ENCODE peak calls at places on chromosomes 2 and 18, in eight cellular contexts. Y is keratinocyte, K is fibroblast of the aortic adventitia, C is heart left ventricle, R is psoas muscle, L is nephron progenitor cell, E is uterus, V is AG09309. I is an unnamed sample.

GRCh38 chr18:57970356-57971095 is 73.5 kb upstream of the NEDD4L start:
- DNase-seq in Y (no peak), K (no peak), C (no peak), R (no peak), L (no peak), E (no peak), V (no peak), I (peak)

GRCh38 chr2:182240862-182241371 is 185.9 kb downstream of the PDE1A start:
- DNase-seq in Y (no peak), K (peak), C (peak), R (no peak), L (peak), E (peak), V (no peak), I (peak)

GRCh38 chr2:96233880-96234316 is 25.3 kb upstream of the STARD7 start:
- DNase-seq in Y (no peak), K (no peak), C (no peak), R (no peak), L (no peak), E (no peak), V (no peak), I (no peak)

GRCh38 chr2:197810490-197810889 is 6.1 kb downstream of the PLCL1 start:
- DNase-seq in Y (no peak), K (no peak), C (no peak), R (no peak), L (no peak), E (no peak), V (no peak), I (no peak)

GRCh38 chr2:2536416-2537056 is 205.5 kb upstream of the MYT1L start:
- DNase-seq in Y (no peak), K (no peak), C (no peak), R (no peak), L (no peak), E (no peak), V (no peak), I (no peak)

GRCh38 chr2:102844911-102845310 is 83.1 kb downstream of the TMEM182 start:
- DNase-seq in Y (no peak), K (no peak), C (no peak), R (no peak), L (no peak), E (no peak), V (no peak), I (no peak)

GRCh38 chr18:58915006-58915799 is 50.5 kb downstream of the ZNF532 start:
- DNase-seq in Y (no peak), K (no peak), C (no peak), R (no peak), L (peak), E (no peak), V (no peak), I (peak)

GRCh38 chr18:8706981-8707940 is 1.9 kb downstream of the MTCL1 start:
- DNase-seq in Y (no peak), K (peak), C (no peak), R (peak), L (peak), E (peak), V (peak), I (peak)

GRCh38 chr2:240452471-240453256 is 17.2 kb downstream of the GPC1 start:
- DNase-seq in Y (no peak), K (peak), C (peak), R (peak), L (peak), E (peak), V (no peak), I (peak)

GRCh38 chr2:10271509-10271908 is 31.2 kb upstream of the HPCAL1 start:
- DNase-seq in Y (no peak), K (no peak), C (no peak), R (no peak), L (no peak), E (no peak), V (no peak), I (no peak)

GRCh38 chr2:169528271-169528701 is 18.8 kb downstream of the KLHL41 start:
- DNase-seq in Y (peak), K (peak), C (peak), R (peak), L (peak), E (peak), V (no peak), I (peak)

GRCh38 chr2:97936199-97936598 is 59.5 kb downstream of the TMEM131 start:
- DNase-seq in Y (no peak), K (no peak), C (no peak), R (no peak), L (peak), E (no peak), V (no peak), I (peak)

GRCh38 chr2:112181571-112182290 is 43.5 kb downstream of the FBLN7 start:
- DNase-seq in Y (no peak), K (no peak), C (no peak), R (no peak), L (peak), E (no peak), V (no peak), I (peak)

GRCh38 chr18:39198376-39198775 is 1632.8 kb upstream of the CELF4 start:
- DNase-seq in Y (no peak), K (no peak), C (no peak), R (no peak), L (no peak), E (no peak), V (no peak), I (peak)

GRCh38 chr2:27977623-27978312 is 87.2 kb downstream of the BABAM2 start:
- DNase-seq in Y (no peak), K (peak), C (no peak), R (peak), L (no peak), E (no peak), V (peak), I (peak)

GRCh38 chr2:153588408-153588807 is 109.8 kb upstream of the RPRM start:
- DNase-seq in Y (no peak), K (no peak), C (no peak), R (no peak), L (no peak), E (no peak), V (no peak), I (no peak)
- TF ChIP-seq CTCF in Y (no peak), K (no peak), C (no peak), R (no peak), L (no peak), E (no peak), V (no peak), I (no peak)

GRCh38 chr2:148642112-148642744 is 2.3 kb upstream of the EPC2 start:
- DNase-seq in Y (no peak), K (no peak), C (no peak), R (no peak), L (no peak), E (no peak), V (no peak), I (no peak)
- TF ChIP-seq CTCF in Y (no peak), K (no peak), C (no peak), R (no peak), L (no peak), E (no peak), V (no peak), I (no peak)

GRCh38 chr2:227363756-227364155 is 15.3 kb downstream of the TM4SF20 start:
- DNase-seq in Y (no peak), K (no peak), C (no peak), R (no peak), L (no peak), E (no peak), V (no peak), I (no peak)
- TF ChIP-seq CTCF in Y (peak), K (peak), C (no peak), R (no peak), L (no peak), E (no peak), V (peak), I (no peak)

DNA sequence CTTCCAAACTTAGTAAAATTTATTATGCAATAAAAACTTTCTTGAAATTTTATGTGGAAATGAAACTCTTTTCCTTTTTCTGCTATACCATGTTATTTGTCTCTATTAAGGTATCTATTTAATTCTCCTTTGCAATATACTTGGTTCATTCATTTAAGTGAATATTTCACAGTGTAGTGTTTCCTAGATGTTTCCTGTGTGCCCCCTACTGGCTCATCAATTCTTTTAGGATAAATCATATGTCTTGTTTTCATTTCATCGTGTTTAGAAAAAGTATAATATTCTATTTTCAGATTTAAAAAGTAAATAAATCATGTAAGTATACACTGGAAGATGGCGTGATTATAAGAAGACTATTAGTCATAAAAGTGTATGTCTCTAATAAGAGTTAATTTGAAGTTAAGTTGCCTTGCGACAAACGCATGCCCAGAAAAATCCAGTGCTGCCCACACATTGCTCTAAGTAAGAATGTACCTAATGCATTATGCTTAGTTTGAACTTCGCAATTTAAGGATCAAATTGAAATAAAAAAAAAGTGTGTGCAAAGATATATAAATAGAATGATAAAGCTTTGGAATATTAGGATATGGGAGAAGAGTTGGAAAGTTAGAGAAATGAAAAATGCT is 525.4 kb downstream of the KCNJ3 start:
- DNase-seq in Y (no peak), K (no peak), C (no peak), R (no peak), L (no peak), E (no peak), V (no peak), I (peak)
- TF ChIP-seq CTCF in Y (peak), K (no peak), C (peak), R (peak), L (peak), E (no peak), V (no peak), I (peak)

GRCh38 chr2:8761529-8762164 is 75.8 kb downstream of the KIDINS220 start:
- DNase-seq in Y (peak), K (peak), C (no peak), R (no peak), L (no peak), E (no peak), V (peak), I (peak)
- TF ChIP-seq CTCF in Y (peak), K (peak), C (peak), R (peak), L (peak), E (peak), V (peak), I (no peak)

DNA sequence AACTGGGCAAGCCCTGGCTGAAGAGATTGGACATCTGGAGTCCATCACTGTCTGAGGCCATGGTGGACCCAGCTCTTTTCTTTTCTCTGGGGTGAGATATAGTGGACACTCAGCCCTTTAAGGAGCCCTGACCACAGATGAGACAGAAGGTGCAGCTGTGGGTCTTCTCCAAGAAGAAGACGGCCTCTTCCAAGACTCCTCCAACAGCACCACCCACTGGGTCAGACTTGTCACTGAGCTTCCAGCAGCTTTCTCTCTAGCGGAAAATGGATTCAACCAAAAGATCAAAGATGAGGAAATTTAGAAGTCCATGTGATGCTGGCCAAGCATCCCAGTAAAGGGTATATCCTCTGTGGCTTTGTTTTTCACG is 27.3 kb downstream of the TWIST2 start:
- DNase-seq in Y (no peak), K (peak), C (no peak), R (peak), L (no peak), E (no peak), V (no peak), I (no peak)
- TF ChIP-seq CTCF in Y (no peak), K (peak), C (no peak), R (no peak), L (peak), E (no peak), V (peak), I (no peak)

GRCh38 chr2:64595397-64596160 is 58.1 kb downstream of the SERTAD2 start:
- DNase-seq in Y (no peak), K (peak), C (no peak), R (no peak), L (no peak), E (no peak), V (no peak), I (no peak)
- TF ChIP-seq CTCF in Y (peak), K (peak), C (no peak), R (peak), L (peak), E (no peak), V (peak), I (no peak)

GRCh38 chr2:195304310-195304709 is 352.7 kb upstream of the SLC39A10 start:
- DNase-seq in Y (no peak), K (peak), C (no peak), R (no peak), L (no peak), E (no peak), V (no peak), I (peak)
- TF ChIP-seq CTCF in Y (peak), K (no peak), C (no peak), R (no peak), L (no peak), E (no peak), V (no peak), I (no peak)

I was measured in Calu3.